ENCODE peak calls at places on chromosomes 2 and 18, in four cellular contexts. One of them, this sample, is unnamed.

GRCh38 chr2:112622528-112622849 is 23.2 kb upstream of the SLC20A1 start:
- DNase-seq in GM23248: peak; percentile 95
- DNase-seq in MM.1S: no peak
- DNase-seq in GM23338: no peak
- DNase-seq in this sample: no peak

GRCh38 chr2:88201811-88202169 is 31.6 kb downstream of the THNSL2 start:
- DNase-seq in GM23248: no peak
- DNase-seq in MM.1S: no peak
- DNase-seq in GM23338: peak; percentile 54
- DNase-seq in this sample: no peak

GRCh38 chr2:141508086-141508749 is 622.6 kb downstream of the LRP1B start:
- DNase-seq in GM23338: no peak
- DNase-seq in MM.1S: no peak
- DNase-seq in GM23248: peak; percentile 4
- DNase-seq in this sample: no peak

GRCh38 chr18:74412106-74412880 is 44.8 kb downstream of the DIPK1C start:
- DNase-seq in GM23248: no peak
- DNase-seq in GM23338: peak; percentile 26
- DNase-seq in MM.1S: no peak
- DNase-seq in this sample: no peak

GRCh38 chr2:234454433-234454832 is 42.4 kb downstream of the ARL4C start:
- DNase-seq in MM.1S: no peak
- DNase-seq in GM23338: no peak
- DNase-seq in GM23248: no peak
- DNase-seq in this sample: peak; percentile 61

GRCh38 chr2:187708272-187708671 is 154.0 kb upstream of the TFPI start:
- DNase-seq in GM23248: no peak
- DNase-seq in MM.1S: no peak
- DNase-seq in GM23338: no peak
- DNase-seq in this sample: no peak

GRCh38 chr2:26892133-26892532 is 44.2 kb downstream of the DPYSL5 start:
- DNase-seq in MM.1S: no peak
- DNase-seq in GM23248: no peak
- DNase-seq in GM23338: no peak
- DNase-seq in this sample: no peak

GRCh38 chr2:182867411-182868048 is 1.1 kb upstream of the FRZB start:
- DNase-seq in GM23248: no peak
- DNase-seq in GM23338: peak; percentile 29
- DNase-seq in MM.1S: no peak
- DNase-seq in this sample: no peak

GRCh38 chr2:197628043-197628500 is 47.3 kb downstream of the RFTN2 start:
- DNase-seq in MM.1S: no peak
- DNase-seq in GM23248: peak; percentile 66
- DNase-seq in GM23338: peak; percentile 27
- DNase-seq in this sample: no peak

GRCh38 chr2:183927367-183928355 is 670.7 kb upstream of the ZNF804A start:
- DNase-seq in GM23338: no peak
- DNase-seq in MM.1S: no peak
- DNase-seq in GM23248: peak; percentile 36
- DNase-seq in this sample: no peak

GRCh38 chr18:68817584-68817983 is 19.7 kb downstream of the CCDC102B start:
- DNase-seq in GM23248: peak; percentile 68
- DNase-seq in MM.1S: no peak
- DNase-seq in GM23338: no peak
- DNase-seq in this sample: no peak

GRCh38 chr2:69572640-69573039 is 70.9 kb downstream of the AAK1 start:
- DNase-seq in MM.1S: no peak
- DNase-seq in GM23338: no peak
- DNase-seq in GM23248: peak; percentile 70
- DNase-seq in this sample: no peak

GRCh38 chr2:74550231-74550630 is 3.5 kb downstream of the LOXL3 start:
- DNase-seq in MM.1S: no peak
- DNase-seq in GM23338: no peak
- DNase-seq in GM23248: no peak
- DNase-seq in this sample: no peak

GRCh38 chr2:15152382-15152781 is 408.8 kb downstream of the NBAS start:
- DNase-seq in GM23248: no peak
- DNase-seq in GM23338: no peak
- DNase-seq in MM.1S: no peak
- DNase-seq in this sample: no peak

GRCh38 chr18:12657048-12657848 is 659 bp downstream of the SPIRE1 start:
- DNase-seq in GM23248: peak; percentile 82
- DNase-seq in GM23338: peak; percentile 50
- DNase-seq in MM.1S: peak; percentile 19
- DNase-seq in this sample: no peak

GRCh38 chr2:201432038-201432437 is 19.2 kb downstream of the TRAK2 start:
- DNase-seq in GM23248: peak; percentile 64
- DNase-seq in GM23338: no peak
- DNase-seq in MM.1S: no peak
- DNase-seq in this sample: no peak

GRCh38 chr2:225117061-225117716 is 74.9 kb upstream of the DOCK10 start:
- DNase-seq in MM.1S: peak; percentile 27
- DNase-seq in GM23248: peak; percentile 71
- DNase-seq in GM23338: no peak
- DNase-seq in this sample: no peak

GRCh38 chr2:172098287-172098649 is 4.4 kb downstream of the DLX2 start:
- DNase-seq in GM23338: peak; percentile 41
- DNase-seq in MM.1S: no peak
- DNase-seq in GM23248: peak; percentile 38
- DNase-seq in this sample: no peak
- H2AFZ ChIP-seq in GM23338: no peak overlapping the region
- H2AFZ ChIP-seq in MM.1S: no peak overlapping the region
- H2AFZ ChIP-seq in GM23248: peak overlapping the region; percentile 44
- H2AFZ ChIP-seq in this sample: no peak overlapping the region

DNA sequence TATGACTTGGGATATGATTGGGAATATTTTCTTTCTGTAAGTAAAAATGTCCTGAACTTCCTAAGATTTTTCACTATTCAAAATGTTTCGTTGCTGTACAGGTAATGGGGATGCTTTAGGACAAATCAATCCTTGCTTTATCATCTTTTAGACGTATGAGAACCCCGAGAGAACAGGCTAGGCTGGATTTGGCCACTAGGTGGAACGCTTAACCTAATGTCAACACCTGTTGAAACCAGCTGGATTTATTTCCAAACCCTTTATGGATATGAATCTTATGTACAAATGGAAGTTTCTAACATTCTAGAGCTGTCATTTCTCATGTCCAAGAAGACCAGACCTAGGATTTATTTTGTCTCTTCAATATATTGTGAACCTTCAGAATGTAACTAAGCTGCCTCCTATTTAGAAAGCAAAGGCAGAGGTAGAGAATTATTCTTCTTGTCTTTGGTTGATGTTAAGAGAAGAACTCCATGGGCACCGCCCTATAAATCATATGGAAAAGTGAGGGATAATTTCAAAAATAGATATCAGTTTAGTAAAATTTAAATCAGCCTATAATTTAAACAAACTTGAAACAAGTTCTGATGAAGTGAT is 96.7 kb downstream of the PMAIP1 start:
- DNase-seq in GM23338: peak; percentile 68
- DNase-seq in MM.1S: peak; percentile 55
- DNase-seq in GM23248: peak; percentile 68
- DNase-seq in this sample: peak; percentile 45
- TF ChIP-seq EZH2phosphoT487 in GM23338: no peak
- TF ChIP-seq EZH2phosphoT487 in MM.1S: no peak
- TF ChIP-seq EZH2phosphoT487 in GM23248: no peak
- TF ChIP-seq EZH2phosphoT487 in this sample: no peak

GRCh38 chr2:144513388-144514100 is 6.4 kb downstream of the ZEB2 start:
- DNase-seq in GM23338: peak; percentile 68
- DNase-seq in MM.1S: no peak
- DNase-seq in GM23248: peak; percentile 72
- DNase-seq in this sample: no peak

GRCh38 chr2:144511222-144511855 is 8.6 kb downstream of the ZEB2 start:
- DNase-seq in GM23248: peak; percentile 27
- DNase-seq in GM23338: no peak
- DNase-seq in MM.1S: no peak
- DNase-seq in this sample: no peak

GRCh38 chr2:144511945-144512344 is 8.0 kb downstream of the ZEB2 start:
- DNase-seq in GM23338: peak; percentile 41
- DNase-seq in MM.1S: no peak
- DNase-seq in GM23248: no peak
- DNase-seq in this sample: no peak

GRCh38 chr2:144514731-144515424 is 5.0 kb downstream of the ZEB2 start:
- DNase-seq in GM23338: peak; percentile 23
- DNase-seq in GM23248: peak; percentile 47
- DNase-seq in MM.1S: no peak
- DNase-seq in this sample: no peak

GRCh38 chr2:144512421-144513272 is 7.3 kb downstream of the ZEB2 start:
- DNase-seq in GM23248: peak; percentile 49
- DNase-seq in GM23338: peak; percentile 44
- DNase-seq in MM.1S: no peak
- DNase-seq in this sample: no peak
- H3K27ac ChIP-seq in GM23248: peak overlapping the region; percentile 99
- H3K27ac ChIP-seq in GM23338: no peak overlapping the region
- H3K27ac ChIP-seq in MM.1S: no peak overlapping the region
- H3K27ac ChIP-seq in this sample: no peak overlapping the region

DNA sequence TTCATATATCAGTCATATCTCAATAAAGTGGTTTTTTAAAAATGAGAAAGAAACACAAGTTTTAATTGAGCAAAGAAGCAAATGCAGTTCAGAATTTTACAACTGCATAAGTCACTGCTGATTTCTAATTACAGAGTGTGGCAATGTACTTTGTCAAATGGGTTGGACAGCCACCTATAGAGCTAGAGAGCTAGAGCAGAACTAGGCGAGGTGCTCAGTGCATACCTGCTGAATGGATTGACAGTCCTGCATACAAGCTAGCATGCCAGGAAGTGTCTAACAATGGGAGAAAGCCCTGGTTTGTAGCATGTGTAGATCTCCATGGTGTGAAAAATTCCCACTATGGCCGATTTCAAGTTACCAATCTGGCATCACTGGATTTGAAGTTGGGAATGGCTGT is 106.3 kb upstream of the CDCA7 start:
- DNase-seq in GM23248: no peak
- DNase-seq in MM.1S: no peak
- DNase-seq in GM23338: no peak
- DNase-seq in this sample: no peak
- H2AFZ ChIP-seq in GM23248: no peak overlapping the region
- H2AFZ ChIP-seq in MM.1S: no peak overlapping the region
- H2AFZ ChIP-seq in GM23338: no peak overlapping the region
- H2AFZ ChIP-seq in this sample: no peak overlapping the region

DNA sequence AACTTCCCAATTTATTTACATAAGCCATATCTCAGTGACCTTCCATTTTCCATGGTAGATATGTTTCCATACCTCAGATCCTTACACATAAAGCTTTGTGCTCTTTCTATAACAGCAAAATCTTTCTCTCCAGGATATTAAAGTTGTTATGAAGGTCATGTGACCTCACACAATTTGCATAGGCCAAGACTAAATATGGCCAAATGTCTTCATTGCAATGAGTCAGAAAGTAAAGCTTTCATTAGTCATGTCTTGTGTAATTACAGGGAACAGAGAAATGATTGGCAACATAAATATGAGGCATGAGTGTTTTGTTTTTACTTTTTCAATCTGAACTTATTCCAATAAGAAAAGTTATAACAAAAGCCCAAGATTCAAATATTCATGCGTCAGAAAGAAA is 243.5 kb downstream of the ASXL3 start:
- DNase-seq in MM.1S: no peak
- DNase-seq in GM23248: peak; percentile 28
- DNase-seq in GM23338: no peak
- DNase-seq in this sample: no peak
- TF ChIP-seq EZH2phosphoT487 in MM.1S: no peak
- TF ChIP-seq EZH2phosphoT487 in GM23248: no peak
- TF ChIP-seq EZH2phosphoT487 in GM23338: no peak
- TF ChIP-seq EZH2phosphoT487 in this sample: no peak

GRCh38 chr2:238077292-238077691 is 16.5 kb downstream of the SCLY start:
- DNase-seq in GM23338: no peak
- DNase-seq in GM23248: no peak
- DNase-seq in MM.1S: no peak
- DNase-seq in this sample: no peak
- H3K27ac ChIP-seq in GM23338: peak overlapping the region; percentile 33
- H3K27ac ChIP-seq in GM23248: no peak overlapping the region
- H3K27ac ChIP-seq in MM.1S: no peak overlapping the region
- H3K27ac ChIP-seq in this sample: no peak overlapping the region